ENCODE peak calls at places on chromosomes 6 and 20, in four cellular contexts. M, S, I and D are unnamed samples.

GRCh38 chr6:134683783-134684765 is 265.8 kb downstream of the ALDH8A1 start:
- DNase-seq in S (no peak), I (no peak), M (no peak), D (no peak)

GRCh38 chr6:168538892-168539811 is 98.2 kb downstream of the SMOC2 start:
- DNase-seq in M (no peak), S (no peak), I (no peak), D (no peak)

GRCh38 chr6:131383421-131384411 is 189.3 kb upstream of the ARG1 start:
- DNase-seq in I (no peak), M (peak; percentile 43), S (no peak), D (no peak)

GRCh38 chr6:145887969-145888368 is 73.4 kb upstream of the FBXO30 start:
- DNase-seq in S (no peak), M (no peak), I (no peak), D (no peak)

GRCh38 chr20:40717343-40717865 is 28.4 kb upstream of the MAFB start:
- DNase-seq in S (no peak), I (no peak), M (no peak), D (no peak)

GRCh38 chr6:804771-805170 is 111.8 kb upstream of the EXOC2 start:
- DNase-seq in M (no peak), S (no peak), I (no peak), D (no peak)

GRCh38 chr6:153103256-153103655 is 27.8 kb downstream of the RGS17 start:
- DNase-seq in M (no peak), S (no peak), I (no peak), D (peak; percentile 45)

GRCh38 chr6:38137609-38138008 is 318.1 kb downstream of the ZFAND3 start:
- DNase-seq in M (peak; percentile 58), I (no peak), S (no peak), D (no peak)

GRCh38 chr6:145669627-145670034 is 65.7 kb downstream of the EPM2A start:
- DNase-seq in M (no peak), I (no peak), S (peak; percentile 18), D (no peak)

GRCh38 chr6:82033631-82034211 is 213.8 kb downstream of the IBTK start:
- DNase-seq in I (no peak), S (no peak), M (no peak), D (peak; percentile 50)

GRCh38 chr6:42756713-42757112 is 10.8 kb upstream of the TBCC start:
- DNase-seq in S (no peak), I (no peak), M (peak; percentile 73), D (no peak)

GRCh38 chr6:158813032-158813431 is 6.1 kb downstream of the EZR start:
- DNase-seq in M (no peak), S (no peak), I (no peak), D (no peak)

GRCh38 chr6:69064226-69064625 is 429.1 kb downstream of the ADGRB3 start:
- DNase-seq in M (no peak), I (no peak), S (no peak), D (no peak)

GRCh38 chr6:32604434-32604877 is 14.8 kb upstream of the HLA-DRB1 start:
- DNase-seq in S (no peak), M (no peak), I (no peak), D (no peak)

GRCh38 chr6:34025112-34025807 is 120.6 kb downstream of the GRM4 start:
- DNase-seq in S (no peak), I (no peak), M (no peak), D (no peak)

GRCh38 chr6:107021786-107022185 is 6.2 kb upstream of the MTRES1 start:
- DNase-seq in M (no peak), S (no peak), I (no peak), D (no peak)

GRCh38 chr20:19975901-19976300 is 41.3 kb upstream of the NAA20 start:
- DNase-seq in S (no peak), I (no peak), M (no peak), D (no peak)

GRCh38 chr20:36951198-36951976 is at the start of gene SAMHD1:
- DNase-seq in M (peak; percentile 99), I (peak; percentile 93), S (peak; percentile 97), D (peak; percentile 99)
- H3K27ac ChIP-seq in M (no peak within 1 kb of the TSS), I (peak within 1 kb of the TSS; percentile 94), S (peak within 1 kb of the TSS; percentile 58), D (peak within 1 kb of the TSS; percentile 91)

GRCh38 chr6:137708481-137708880 is 158.6 kb upstream of the TNFAIP3 start:
- DNase-seq in S (no peak), M (no peak), I (no peak), D (no peak)

GRCh38 chr6:137707590-137708360 is 159.3 kb upstream of the TNFAIP3 start:
- DNase-seq in M (peak; percentile 45), S (peak; percentile 59), I (no peak), D (peak; percentile 77)

GRCh38 chr6:137711929-137712328 is 155.1 kb upstream of the TNFAIP3 start:
- DNase-seq in S (no peak), I (no peak), M (no peak), D (no peak)

GRCh38 chr6:137707038-137707589 is 159.9 kb upstream of the TNFAIP3 start:
- DNase-seq in M (no peak), I (no peak), S (no peak), D (no peak)

GRCh38 chr6:137709424-137710281 is 157.4 kb upstream of the TNFAIP3 start:
- DNase-seq in I (no peak), S (no peak), M (no peak), D (no peak)
- H3K27ac ChIP-seq in I (no peak overlapping the region), S (no peak overlapping the region), M (no peak overlapping the region), D (no peak overlapping the region)

GRCh38 chr20:31708839-31709534 is 13.7 kb downstream of the BCL2L1 start:
- DNase-seq in I (no peak), M (no peak), S (no peak), D (no peak)

GRCh38 chr20:31710423-31711250 is 12.0 kb downstream of the BCL2L1 start:
- DNase-seq in S (no peak), I (no peak), M (no peak), D (peak; percentile 52)

GRCh38 chr20:31711416-31712111 is 11.1 kb downstream of the BCL2L1 start:
- DNase-seq in I (no peak), S (no peak), M (no peak), D (no peak)

GRCh38 chr20:31707994-31708744 is 14.5 kb downstream of the BCL2L1 start:
- DNase-seq in S (peak; percentile 56), M (peak; percentile 58), I (no peak), D (no peak)

GRCh38 chr20:31709939-31710338 is 12.7 kb downstream of the BCL2L1 start:
- DNase-seq in M (no peak), S (no peak), I (no peak), D (no peak)
- H3K27ac ChIP-seq in M (no peak overlapping the region), S (no peak overlapping the region), I (peak overlapping the region; percentile 98), D (peak overlapping the region; percentile 62)

DNA sequence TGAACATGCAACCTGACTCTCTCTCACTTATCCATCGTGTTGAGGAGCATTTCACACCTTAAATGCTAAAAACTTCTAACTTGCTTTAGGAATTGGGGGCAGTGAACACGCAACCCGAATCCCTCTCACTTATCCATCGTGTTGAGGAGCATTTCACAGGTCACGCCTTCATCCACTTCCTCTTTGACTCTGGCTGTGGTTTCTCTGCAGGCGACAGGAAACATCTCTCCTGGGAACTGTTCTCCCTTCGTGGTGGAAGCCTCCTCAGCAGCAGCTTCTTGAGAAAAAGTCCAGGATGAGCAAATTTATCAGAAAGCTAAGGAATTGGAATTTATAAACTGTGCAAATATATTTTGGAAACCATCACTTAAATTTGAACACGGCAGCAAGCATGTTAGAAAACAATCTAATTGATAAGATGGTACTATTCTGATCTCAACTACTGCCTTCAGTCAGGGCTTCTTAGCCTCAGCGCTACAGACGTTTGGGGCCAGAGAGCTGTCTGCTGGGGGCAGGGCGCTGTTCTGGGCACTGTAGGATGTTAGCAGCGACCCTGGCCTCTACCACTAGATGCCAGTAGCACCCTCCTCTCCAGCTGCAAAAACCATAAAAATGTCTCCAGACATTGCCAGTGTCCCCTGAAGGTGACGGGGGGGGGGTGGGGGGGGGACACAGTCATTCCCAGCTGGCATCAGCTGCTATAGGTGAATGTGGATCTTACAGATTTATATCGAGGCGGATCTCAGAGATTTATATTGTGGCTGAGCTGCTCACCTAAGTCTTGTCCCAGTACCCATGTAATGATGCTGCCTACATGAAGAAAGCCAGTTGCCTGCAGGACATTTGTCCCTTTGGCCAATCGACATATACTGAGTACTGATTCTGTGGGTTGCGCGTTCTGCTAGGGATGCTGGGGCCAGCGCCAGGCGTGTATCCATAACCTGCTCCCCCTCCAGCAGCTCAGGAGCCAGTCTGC is 26.2 kb downstream of the CTCFL start:
- DNase-seq in I (no peak), M (peak; percentile 72), S (no peak), D (peak; percentile 56)
- H3K27ac ChIP-seq in I (no peak overlapping the region), M (no peak overlapping the region), S (no peak overlapping the region), D (no peak overlapping the region)

GRCh38 chr6:144234399-144234798 is 50.7 kb upstream of the UTRN start:
- DNase-seq in M (peak; percentile 38), S (no peak), I (no peak), D (no peak)

GRCh38 chr6:144234935-144235334 is 50.2 kb upstream of the UTRN start:
- DNase-seq in I (no peak), S (no peak), M (peak; percentile 51), D (no peak)

DNA sequence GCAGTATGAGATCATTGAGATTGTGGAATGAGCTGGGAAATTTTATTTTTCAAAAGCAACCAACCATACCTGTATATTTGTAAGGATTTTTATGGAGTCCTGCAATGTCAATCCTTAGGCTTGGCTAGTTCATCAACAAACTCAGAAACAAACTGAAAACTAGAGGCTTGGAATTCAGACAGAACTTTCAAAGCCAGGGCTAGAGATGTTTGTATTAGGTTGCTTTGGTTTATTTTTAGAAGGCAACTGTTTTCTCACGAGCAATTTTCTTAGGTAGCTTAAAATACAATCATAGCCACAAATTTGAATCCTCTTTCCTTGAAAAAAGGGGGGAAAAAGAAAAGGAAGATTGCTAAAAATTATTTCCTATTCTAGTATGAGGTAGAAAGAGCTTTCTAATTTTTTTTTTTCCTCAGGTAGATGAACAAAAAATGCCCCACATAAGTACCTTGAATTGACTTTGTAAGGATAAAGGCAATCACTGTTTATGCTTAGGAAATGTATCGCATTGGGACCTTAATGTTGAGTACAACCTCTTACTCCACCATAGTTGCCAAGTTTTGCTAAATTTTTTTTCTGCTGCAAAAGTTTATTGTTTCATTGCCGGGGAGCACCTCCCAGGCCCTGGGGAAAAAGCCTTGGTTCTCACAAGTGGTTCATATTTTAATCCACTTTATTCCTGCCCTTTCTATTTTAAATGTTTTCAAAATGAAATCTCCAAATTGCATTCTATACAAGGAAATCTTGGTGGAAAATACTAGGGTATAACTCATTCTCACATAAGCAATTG is 52.5 kb upstream of the UTRN start:
- DNase-seq in S (no peak), I (no peak), M (no peak), D (no peak)
- H3K27ac ChIP-seq in S (no peak overlapping the region), I (peak overlapping the region; percentile 73), M (no peak overlapping the region), D (no peak overlapping the region)

GRCh38 chr20:1435337-1435699 is 31.3 kb downstream of the NSFL1C start:
- DNase-seq in S (no peak), I (no peak), M (no peak), D (no peak)
- H3K27ac ChIP-seq in S (no peak overlapping the region), I (no peak overlapping the region), M (no peak overlapping the region), D (no peak overlapping the region)

GRCh38 chr20:62804632-62805364 is at the start of gene OGFR:
- DNase-seq in M (peak; percentile 55), S (peak; percentile 66), I (no peak), D (peak; percentile 89)

GRCh38 chr20:62805711-62806382 is 1.2 kb downstream of the OGFR start:
- DNase-seq in I (no peak), S (no peak), M (no peak), D (no peak)

GRCh38 chr20:62802026-62802712 is 2.5 kb upstream of the OGFR start:
- DNase-seq in I (no peak), S (no peak), M (no peak), D (no peak)

GRCh38 chr20:62805365-62805710 is 703 bp downstream of the OGFR start:
- DNase-seq in M (no peak), I (no peak), S (no peak), D (no peak)

GRCh38 chr20:62804021-62804631 is 509 bp upstream of the OGFR start:
- DNase-seq in M (no peak), I (no peak), S (no peak), D (no peak)
- H3K27ac ChIP-seq in M (no peak overlapping the region), I (peak overlapping the region; percentile 86), S (no peak overlapping the region), D (peak overlapping the region; percentile 27)

GRCh38 chr6:13479971-13480434 is 7.4 kb downstream of the GFOD1 start:
- DNase-seq in I (no peak), S (no peak), M (no peak), D (no peak)
- H3K27ac ChIP-seq in I (no peak overlapping the region), S (no peak overlapping the region), M (no peak overlapping the region), D (peak overlapping the region; percentile 61)